ENCODE peak calls at places on chromosomes 2 and 18, in nine cellular contexts. F, T, O, V, P, I, A, E and B are unnamed samples.
A peak's percentile ranks its signal among the peaks of the same experiment; 100 is the strongest.

GRCh38 chr2:217897816-217898806 is 104.7 kb downstream of the TNS1 start:
- DNase-seq in F (no peak), T (no peak), O (no peak), V (peak; percentile 61), P (no peak), I (no peak), A (peak; percentile 92), E (peak; percentile 92), B (no peak)

GRCh38 chr2:189751080-189751658 is 11.4 kb downstream of the OSGEPL1 start:
- DNase-seq in F (no peak), T (no peak), O (peak; percentile 15), V (no peak), P (no peak), I (peak; percentile 10), A (no peak), E (no peak), B (peak; percentile 40)

GRCh38 chr2:16100006-16100405 is 159.7 kb downstream of the MYCN start:
- DNase-seq in F (no peak), T (no peak), O (no peak), V (no peak), P (no peak), I (no peak), A (no peak), E (no peak), B (peak; percentile 8)

GRCh38 chr2:194205568-194206227 is 1451.3 kb upstream of the SLC39A10 start:
- DNase-seq in F (no peak), T (no peak), O (no peak), V (no peak), P (no peak), I (no peak), A (no peak), E (no peak), B (no peak)

GRCh38 chr2:215465246-215465645 is 29.4 kb upstream of the FN1 start:
- DNase-seq in F (no peak), T (no peak), O (no peak), V (no peak), P (no peak), I (no peak), A (no peak), E (no peak), B (no peak)

GRCh38 chr18:58025733-58026132 is 18.3 kb upstream of the NEDD4L start:
- DNase-seq in F (no peak), T (no peak), O (no peak), V (no peak), P (no peak), I (no peak), A (no peak), E (no peak), B (no peak)

GRCh38 chr2:200758341-200758740 is 53.4 kb upstream of the BZW1 start:
- DNase-seq in F (no peak), T (no peak), O (no peak), V (no peak), P (peak; percentile 32), I (no peak), A (no peak), E (no peak), B (no peak)

GRCh38 chr2:189092936-189093335 is 86.6 kb downstream of the COL5A2 start:
- DNase-seq in F (no peak), T (no peak), O (no peak), V (peak; percentile 32), P (peak; percentile 66), I (no peak), A (peak; percentile 77), E (no peak), B (no peak)

GRCh38 chr2:146523218-146523617 is 1321.6 kb upstream of the ACVR2A start:
- DNase-seq in F (no peak), T (no peak), O (no peak), V (no peak), P (no peak), I (no peak), A (no peak), E (no peak), B (no peak)

GRCh38 chr2:99867690-99868089 is 274.7 kb downstream of the AFF3 start:
- DNase-seq in F (peak; percentile 56), T (no peak), O (no peak), V (no peak), P (no peak), I (no peak), A (no peak), E (no peak), B (peak; percentile 30)

GRCh38 chr2:238793351-238793750 is 54.5 kb upstream of the TWIST2 start:
- DNase-seq in F (no peak), T (no peak), O (no peak), V (no peak), P (no peak), I (no peak), A (no peak), E (no peak), B (no peak)

GRCh38 chr2:233974530-233975071 is 57.4 kb downstream of the TRPM8 start:
- DNase-seq in F (no peak), T (peak; percentile 85), O (peak; percentile 98), V (peak; percentile 50), P (no peak), I (peak; percentile 98), A (no peak), E (no peak), B (peak; percentile 80)

GRCh38 chr18:11587846-11588245 is 21.6 kb upstream of the SLC35G4 start:
- DNase-seq in F (no peak), T (no peak), O (no peak), V (no peak), P (no peak), I (no peak), A (no peak), E (no peak), B (no peak)

GRCh38 chr18:11587432-11587831 is 22.0 kb upstream of the SLC35G4 start:
- DNase-seq in F (no peak), T (no peak), O (no peak), V (no peak), P (no peak), I (no peak), A (no peak), E (no peak), B (no peak)

DNA sequence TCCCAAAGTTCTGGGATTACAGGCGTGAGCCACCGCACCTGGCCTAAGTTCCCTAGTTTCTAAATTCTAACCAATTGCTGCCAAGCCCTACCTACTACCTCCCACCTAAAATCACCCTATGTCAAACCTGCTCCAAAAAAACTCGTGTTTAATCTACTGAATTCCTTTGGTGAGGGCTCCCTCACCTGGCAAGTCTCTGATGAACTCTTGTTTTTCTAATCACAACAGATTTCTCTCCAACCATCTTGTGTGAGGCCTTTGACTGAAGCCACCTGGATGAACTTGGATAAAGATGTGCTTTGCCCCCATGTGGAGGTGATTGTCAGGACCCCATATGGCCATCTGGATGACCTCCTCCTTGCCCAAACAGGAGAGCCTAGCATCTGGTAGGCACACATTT is 17.4 kb upstream of the SLC35G4 start:
- DNase-seq in F (no peak), T (no peak), O (no peak), V (no peak), P (no peak), I (no peak), A (no peak), E (no peak), B (no peak)
- TF ChIP-seq CTCF in F (no peak), T (no peak), O (peak; percentile 23), V (no peak), P (no peak), I (peak; percentile 23), A (no peak), E (no peak), B (no peak)

DNA sequence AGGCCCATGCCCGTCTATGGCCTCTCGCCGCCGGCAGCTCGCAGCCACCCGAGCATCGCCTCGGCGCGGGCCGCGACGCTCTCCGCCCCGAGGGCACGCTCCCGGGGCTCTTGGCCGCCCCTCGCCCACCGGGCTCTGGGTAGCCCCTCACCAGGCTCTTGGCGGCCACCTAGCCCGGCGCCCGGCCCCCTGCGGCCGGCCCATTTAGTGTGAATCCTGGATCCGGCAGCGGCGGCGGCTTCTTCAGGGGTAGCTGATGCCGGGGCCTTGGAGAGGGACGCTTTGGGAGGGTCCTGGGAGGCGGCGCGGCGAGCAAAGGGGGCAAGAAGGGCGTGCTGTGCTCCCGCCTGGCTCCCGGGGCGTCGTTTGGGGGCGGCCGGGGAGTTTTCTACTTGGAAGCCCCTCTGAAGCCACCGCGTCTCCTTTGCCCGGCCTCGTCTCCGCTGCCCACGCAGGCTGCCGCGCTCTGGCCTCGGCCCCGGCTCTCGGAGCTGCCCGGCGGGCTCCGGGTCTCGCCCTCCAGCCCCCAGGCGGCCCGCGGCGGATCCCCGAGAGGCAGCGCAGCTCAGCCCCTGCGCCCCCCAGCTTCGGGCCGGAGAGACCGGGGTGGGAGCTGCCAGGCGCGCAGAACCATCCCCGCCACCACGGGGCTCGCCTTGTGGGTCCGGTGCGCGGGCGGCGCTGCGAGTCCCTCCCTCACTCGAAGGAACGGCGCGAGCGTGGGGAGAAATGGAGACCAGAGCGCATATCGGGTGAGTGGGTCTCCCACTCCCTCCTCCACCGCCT is 521 bp downstream of the PIEZO2 start:
- DNase-seq in F (no peak), T (no peak), O (no peak), V (no peak), P (no peak), I (no peak), A (no peak), E (no peak), B (no peak)
- H3K27ac ChIP-seq in F (no peak overlapping the region), T (no peak overlapping the region), O (no peak overlapping the region), V (no peak overlapping the region), P (no peak overlapping the region), I (no peak overlapping the region), A (no peak overlapping the region), E (peak overlapping the region; percentile 49), B (no peak overlapping the region)

DNA sequence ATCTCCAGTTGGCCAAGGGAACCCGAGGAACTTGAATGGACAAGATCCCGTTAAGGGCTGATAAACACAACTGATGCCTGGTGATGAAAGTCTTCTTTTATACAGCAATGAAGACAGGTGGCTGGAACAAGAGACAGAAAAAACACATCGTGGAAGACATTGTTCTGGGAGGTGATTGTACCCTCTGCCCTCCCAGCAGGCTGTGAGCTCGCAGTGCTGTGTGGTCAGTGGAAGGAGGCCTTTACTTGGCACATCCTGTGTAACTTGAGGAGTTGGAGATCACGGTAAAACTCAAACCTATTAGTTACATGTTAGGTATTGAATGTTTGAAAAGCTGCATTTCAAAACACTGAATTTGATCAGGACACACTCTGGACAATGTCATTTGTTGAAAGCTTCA is 249.9 kb upstream of the EPAS1 start:
- DNase-seq in F (no peak), T (no peak), O (no peak), V (no peak), P (no peak), I (no peak), A (no peak), E (no peak), B (no peak)
- TF ChIP-seq CTCF in F (no peak), T (no peak), O (no peak), V (no peak), P (no peak), I (no peak), A (no peak), E (no peak), B (no peak)

DNA sequence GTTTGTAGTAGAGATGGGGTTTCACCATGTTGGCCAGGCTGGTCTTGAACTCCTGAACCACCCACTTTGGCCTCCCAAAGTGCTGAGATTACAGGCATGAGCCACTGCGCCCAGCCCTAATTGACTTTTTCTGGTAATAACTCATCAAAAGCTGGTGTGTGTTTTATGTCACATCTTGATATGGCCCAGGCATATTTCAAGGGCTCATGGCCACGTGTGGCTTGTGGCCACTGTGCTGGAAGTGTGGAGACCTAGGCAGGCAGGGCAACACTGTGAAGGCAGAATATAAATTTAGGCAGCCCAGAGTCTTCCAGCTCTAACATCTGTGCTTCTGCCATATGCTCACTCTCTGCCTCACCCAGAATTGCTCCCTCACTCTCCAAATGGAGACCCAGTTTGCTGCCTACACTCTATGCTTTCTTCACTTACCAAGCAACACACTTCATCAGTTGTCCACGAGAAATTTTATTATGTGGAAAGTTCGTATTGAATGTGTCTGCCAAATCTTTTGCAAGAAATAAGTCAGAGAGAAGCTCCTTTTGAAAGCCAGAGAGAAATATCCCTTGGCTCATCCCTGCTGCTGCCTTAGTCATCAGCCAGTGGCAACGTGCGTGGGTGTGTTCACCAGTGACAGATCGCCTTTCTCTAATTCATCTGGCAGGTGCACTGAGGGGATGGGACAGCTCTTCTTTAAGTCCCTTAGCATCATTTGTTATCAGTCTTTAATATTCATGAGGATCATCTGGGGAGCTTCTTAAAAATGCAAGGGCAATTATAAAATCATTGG is 129.4 kb upstream of the CXCR4 start:
- DNase-seq in F (no peak), T (no peak), O (no peak), V (peak; percentile 20), P (peak; percentile 76), I (no peak), A (no peak), E (peak; percentile 57), B (no peak)
- H3K27ac ChIP-seq in F (no peak overlapping the region), T (no peak overlapping the region), O (no peak overlapping the region), V (no peak overlapping the region), P (no peak overlapping the region), I (no peak overlapping the region), A (no peak overlapping the region), E (no peak overlapping the region), B (no peak overlapping the region)